ENCODE peak calls at places on chromosomes 4 and X, in five cellular contexts. R, T, Q, S and F are unnamed samples.

GRCh38 chr4:1516881-1517480 is 110.7 kb upstream of the NKX1-1 start:
- DNase-seq in S (no peak), R (no peak), T (no peak), Q (no peak), F (no peak)

GRCh38 chr4:169293343-169294176 is 22.8 kb upstream of the SH3RF1 start:
- DNase-seq in S (no peak), R (no peak), Q (no peak), T (no peak), F (peak; percentile 2)

GRCh38 chrX:72539822-72540221 is 32.8 kb downstream of the HDAC8 start:
- DNase-seq in T (no peak), R (no peak), S (no peak), Q (no peak), F (no peak)

GRCh38 chr4:176939445-176939844 is 146.7 kb upstream of the VEGFC start:
- DNase-seq in R (peak; percentile 30), Q (no peak), S (peak; percentile 20), T (no peak), F (no peak)

GRCh38 chrX:43589735-43590515 is 66.2 kb upstream of the MAOA start:
- DNase-seq in S (peak; percentile 75), T (no peak), R (no peak), Q (no peak), F (no peak)

GRCh38 chr4:170872794-170873193 is 783.0 kb upstream of the AADAT start:
- DNase-seq in R (no peak), T (no peak), Q (no peak), S (no peak), F (no peak)

GRCh38 chr4:43339435-43339834 is 446.9 kb downstream of the GRXCR1 start:
- DNase-seq in R (no peak), Q (no peak), T (no peak), S (peak; percentile 64), F (no peak)

GRCh38 chr4:112650332-112650731 is 13.4 kb downstream of the LARP7 start:
- DNase-seq in S (no peak), Q (no peak), T (no peak), R (no peak), F (no peak)

GRCh38 chr4:47278631-47279030 is 184.9 kb downstream of the COMMD8 start:
- DNase-seq in S (no peak), Q (no peak), T (no peak), R (no peak), F (no peak)

GRCh38 chr4:8307126-8307525 is 37.6 kb downstream of the HTRA3 start:
- DNase-seq in S (no peak), T (no peak), Q (no peak), R (no peak), F (no peak)

GRCh38 chr4:102642571-102643298 is 118.0 kb downstream of the MANBA start:
- DNase-seq in Q (no peak), S (peak; percentile 86), T (no peak), R (no peak), F (no peak)

GRCh38 chrX:55161581-55161980 is 58.6 kb upstream of the PAGE5 start:
- DNase-seq in T (no peak), Q (peak; percentile 0), R (no peak), S (peak; percentile 30), F (no peak)

GRCh38 chr4:71583971-71584370 is 199.9 kb downstream of the GC start:
- DNase-seq in Q (no peak), R (no peak), T (no peak), S (no peak), F (no peak)

GRCh38 chr4:80409798-80410197 is 74.3 kb downstream of the CFAP299 start:
- DNase-seq in S (no peak), T (no peak), Q (no peak), R (no peak), F (no peak)

GRCh38 chr4:122762520-122762919 is 30.0 kb downstream of the BBS12 start:
- DNase-seq in S (no peak), Q (no peak), R (peak; percentile 49), T (no peak), F (no peak)

GRCh38 chrX:35919536-35920309 is at the start of gene CFAP47:
- DNase-seq in Q (peak; percentile 41), S (no peak), R (no peak), T (peak; percentile 59), F (no peak)

GRCh38 chr4:87152310-87153061 is 67.9 kb downstream of the KLHL8 start:
- DNase-seq in S (no peak), R (no peak), T (no peak), Q (no peak), F (no peak)

GRCh38 chr4:182194115-182194834 is 48.9 kb upstream of the TENM3 start:
- DNase-seq in Q (no peak), T (no peak), S (no peak), R (no peak), F (no peak)

GRCh38 chrX:1425381-1425780 is 27.3 kb downstream of the ASMTL start:
- DNase-seq in R (no peak), T (no peak), S (no peak), Q (no peak), F (no peak)

GRCh38 chrX:38278682-38279081 is 48.6 kb downstream of the RPGR start:
- DNase-seq in Q (no peak), R (no peak), T (no peak), S (no peak), F (no peak)

GRCh38 chrX:15320297-15320696 is 4.9 kb upstream of the ASB11 start:
- DNase-seq in R (no peak), Q (no peak), T (no peak), S (no peak), F (no peak)

GRCh38 chr4:89283226-89283974 is 24.2 kb downstream of the GPRIN3 start:
- DNase-seq in T (no peak), S (peak; percentile 54), R (peak; percentile 88), Q (no peak), F (no peak)

GRCh38 chr4:78689224-78689623 is 86.9 kb upstream of the BMP2K start:
- DNase-seq in R (no peak), Q (no peak), T (no peak), S (peak; percentile 25), F (no peak)

GRCh38 chr4:3412257-3413020 is 29.3 kb upstream of the HGFAC start:
- DNase-seq in T (no peak), Q (no peak), S (no peak), R (no peak), F (no peak)

GRCh38 chr4:55071951-55072350 is 53.4 kb downstream of the KDR start:
- DNase-seq in T (no peak), S (no peak), R (no peak), Q (no peak), F (no peak)

GRCh38 chr4:24867766-24868296 is 45.0 kb downstream of the CCDC149 start:
- DNase-seq in T (no peak), S (no peak), R (no peak), Q (no peak), F (no peak)

GRCh38 chr4:186554485-186554884 is 882 bp downstream of the MTNR1A start:
- DNase-seq in S (peak; percentile 39), Q (no peak), R (no peak), T (peak; percentile 33), F (no peak)

GRCh38 chrX:119753639-119754257 is 4.6 kb upstream of the SOWAHD start:
- DNase-seq in R (peak; percentile 75), Q (no peak), S (peak; percentile 63), T (no peak), F (no peak)

GRCh38 chr4:112550728-112551127 is 34.7 kb upstream of the NEUROG2 start:
- DNase-seq in Q (no peak), T (no peak), R (no peak), S (peak; percentile 30), F (no peak)

GRCh38 chr4:7518871-7519637 is 84.3 kb upstream of the PSAPL1 start:
- DNase-seq in Q (no peak), T (peak; percentile 45), R (no peak), S (no peak), F (peak; percentile 18)

DNA sequence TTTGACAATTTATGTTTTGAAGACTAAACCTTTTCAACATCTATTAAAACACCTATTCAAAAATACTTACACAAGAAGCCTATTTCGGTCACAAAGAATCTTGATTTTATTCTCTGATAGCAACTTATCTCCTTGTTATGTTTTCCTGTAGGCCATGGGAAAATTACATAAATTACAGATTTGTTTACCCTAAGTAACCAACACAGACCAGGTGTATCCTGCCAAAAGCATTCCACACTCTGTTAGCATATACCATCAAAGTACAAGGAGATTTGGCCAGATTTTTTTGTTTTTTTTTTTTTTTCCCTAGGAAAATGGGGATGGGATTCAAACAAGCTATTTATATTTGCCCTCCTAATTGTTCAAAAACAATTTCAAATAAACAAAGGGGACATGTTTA is 497.9 kb upstream of the MAGEB18 start:
- DNase-seq in T (no peak), Q (no peak), R (no peak), S (no peak), F (no peak)
- H3K27ac ChIP-seq in T (no peak overlapping the region), Q (no peak overlapping the region), R (no peak overlapping the region), S (no peak overlapping the region), F (no peak overlapping the region)

GRCh38 chr4:75118739-75119138 is 185.8 kb downstream of the PARM1 start:
- DNase-seq in Q (no peak), T (no peak), S (no peak), R (no peak), F (no peak)
- H3K27ac ChIP-seq in Q (no peak overlapping the region), T (no peak overlapping the region), S (no peak overlapping the region), R (no peak overlapping the region), F (no peak overlapping the region)

DNA sequence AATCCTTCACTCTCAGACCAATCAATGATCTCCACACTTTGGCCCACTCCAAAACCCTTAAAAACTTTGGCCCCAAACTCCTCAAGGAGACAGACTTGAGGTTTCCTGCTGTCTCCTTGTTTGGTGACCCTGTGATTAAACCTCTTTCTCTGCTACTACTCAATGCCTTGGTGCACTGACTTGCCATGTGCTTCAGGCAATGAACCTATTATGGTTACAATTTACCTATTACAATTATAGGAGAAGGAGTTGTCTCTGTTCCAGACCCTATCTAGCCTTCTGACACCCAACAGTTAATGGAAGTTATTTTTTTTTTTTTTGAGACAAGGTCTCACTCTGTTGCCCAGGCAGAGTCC is 263.1 kb downstream of the STIM2 start:
- DNase-seq in R (no peak), Q (no peak), S (no peak), T (no peak), F (no peak)
- H3K27ac ChIP-seq in R (no peak overlapping the region), Q (peak overlapping the region; percentile 75), S (no peak overlapping the region), T (no peak overlapping the region), F (no peak overlapping the region)

DNA sequence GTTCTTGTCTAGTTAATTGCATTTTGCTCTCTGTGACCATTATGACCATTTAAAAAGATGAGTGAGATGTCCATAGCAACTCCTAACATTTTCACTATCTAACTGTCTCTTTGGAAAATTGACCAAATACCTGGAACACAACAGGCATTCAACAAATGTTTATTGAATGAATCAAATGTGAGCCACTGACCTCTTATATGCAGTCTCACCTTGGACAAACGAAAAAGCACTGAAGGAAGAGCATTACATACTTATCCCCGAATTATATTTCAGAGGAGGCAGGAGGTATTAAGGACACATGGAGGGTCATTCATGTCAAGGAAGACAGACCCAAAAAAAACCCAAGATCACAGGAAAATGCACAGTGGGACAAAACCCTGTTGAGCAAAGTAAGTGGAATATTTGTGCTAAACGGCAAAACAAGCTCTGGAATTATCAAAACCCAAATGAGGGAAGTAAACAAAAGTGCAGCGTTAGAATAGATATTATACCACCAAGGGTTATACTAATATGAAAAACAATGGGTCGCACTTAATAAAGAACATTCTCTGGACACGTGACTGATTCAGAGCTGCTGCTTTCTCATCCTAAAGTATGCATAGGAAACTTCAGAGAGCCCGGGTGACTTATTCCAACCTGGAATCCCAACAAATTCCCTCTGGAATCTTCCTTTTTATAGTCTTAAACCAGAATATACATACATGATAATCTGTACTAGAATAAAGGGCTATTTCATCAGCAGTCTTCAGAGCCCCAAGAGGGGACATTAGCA is 131.9 kb downstream of the AMELX start:
- DNase-seq in R (no peak), T (no peak), Q (no peak), S (no peak), F (no peak)
- H3K27ac ChIP-seq in R (no peak overlapping the region), T (no peak overlapping the region), Q (no peak overlapping the region), S (no peak overlapping the region), F (no peak overlapping the region)